ENCODE peak calls at places on chromosomes 4 and X, in six cellular contexts. One of them, this sample, is unnamed.

GRCh38 chr4:173174184-173175156 is 5.9 kb downstream of the GALNT7 start:
- DNase-seq in CD4-positive, alpha-beta T cell: no peak
- DNase-seq in uterus: no peak
- DNase-seq in H4: no peak
- DNase-seq in substantia nigra: no peak
- DNase-seq in NCI-H446 treated with DMSO at 0.1 percent for 48 hours: no peak
- DNase-seq in this sample: no peak

GRCh38 chr4:105520819-105521790 is 31.3 kb upstream of the ARHGEF38 start:
- DNase-seq in CD4-positive, alpha-beta T cell: no peak
- DNase-seq in uterus: no peak
- DNase-seq in H4: peak
- DNase-seq in substantia nigra: no peak
- DNase-seq in NCI-H446 treated with DMSO at 0.1 percent for 48 hours: peak
- DNase-seq in this sample: no peak

GRCh38 chrX:145825896-145826295 is 8.3 kb downstream of the SLITRK2 start:
- DNase-seq in CD4-positive, alpha-beta T cell: no peak
- DNase-seq in uterus: no peak
- DNase-seq in H4: peak
- DNase-seq in substantia nigra: no peak
- DNase-seq in NCI-H446 treated with DMSO at 0.1 percent for 48 hours: no peak
- DNase-seq in this sample: no peak

GRCh38 chr4:16032871-16033505 is 50.8 kb downstream of the PROM1 start:
- DNase-seq in CD4-positive, alpha-beta T cell: no peak
- DNase-seq in uterus: no peak
- DNase-seq in H4: no peak
- DNase-seq in substantia nigra: no peak
- DNase-seq in NCI-H446 treated with DMSO at 0.1 percent for 48 hours: no peak
- DNase-seq in this sample: no peak

GRCh38 chrX:49175875-49176274 is 4.2 kb downstream of the PLP2 start:
- DNase-seq in CD4-positive, alpha-beta T cell: no peak
- DNase-seq in uterus: no peak
- DNase-seq in H4: no peak
- DNase-seq in substantia nigra: no peak
- DNase-seq in NCI-H446 treated with DMSO at 0.1 percent for 48 hours: no peak
- DNase-seq in this sample: no peak

GRCh38 chr4:5783486-5783885 is 72.5 kb downstream of the EVC start:
- DNase-seq in CD4-positive, alpha-beta T cell: no peak
- DNase-seq in uterus: no peak
- DNase-seq in H4: no peak
- DNase-seq in substantia nigra: no peak
- DNase-seq in NCI-H446 treated with DMSO at 0.1 percent for 48 hours: no peak
- DNase-seq in this sample: no peak

GRCh38 chr4:15832523-15833451 is 54.7 kb downstream of the CD38 start:
- DNase-seq in CD4-positive, alpha-beta T cell: no peak
- DNase-seq in uterus: no peak
- DNase-seq in H4: no peak
- DNase-seq in substantia nigra: no peak
- DNase-seq in NCI-H446 treated with DMSO at 0.1 percent for 48 hours: no peak
- DNase-seq in this sample: no peak

GRCh38 chr4:98706200-98706813 is 47.9 kb upstream of the TSPAN5 start:
- DNase-seq in CD4-positive, alpha-beta T cell: peak
- DNase-seq in uterus: no peak
- DNase-seq in H4: no peak
- DNase-seq in substantia nigra: no peak
- DNase-seq in NCI-H446 treated with DMSO at 0.1 percent for 48 hours: no peak
- DNase-seq in this sample: no peak

GRCh38 chrX:49978191-49978590 is 55.8 kb downstream of the CLCN5 start:
- DNase-seq in CD4-positive, alpha-beta T cell: no peak
- DNase-seq in uterus: no peak
- DNase-seq in H4: no peak
- DNase-seq in substantia nigra: no peak
- DNase-seq in NCI-H446 treated with DMSO at 0.1 percent for 48 hours: no peak
- DNase-seq in this sample: no peak

GRCh38 chr4:26175016-26175786 is 145.6 kb upstream of the RBPJ start:
- DNase-seq in CD4-positive, alpha-beta T cell: peak
- DNase-seq in uterus: no peak
- DNase-seq in H4: no peak
- DNase-seq in substantia nigra: no peak
- DNase-seq in NCI-H446 treated with DMSO at 0.1 percent for 48 hours: no peak
- DNase-seq in this sample: no peak